ENCODE peak calls at places on chromosomes 13 and 19, in four cellular contexts. L is progenitor cell of endocrine pancreas, R is NCI-H2171 treated with DMSO at 0.1 percent for 48 hours, O is T-helper 2 cell. J is an unnamed sample.

GRCh38 chr13:76667551-76667950 is 218.7 kb downstream of the KCTD12 start:
- DNase-seq in L (no peak), R (no peak), O (peak; percentile 5), J (no peak)

GRCh38 chr13:20461481-20461859 is 64.2 kb downstream of the CRYL1 start:
- DNase-seq in L (no peak), R (no peak), O (no peak), J (peak; percentile 52)

GRCh38 chr13:51158365-51158764 is 47.3 kb upstream of the C13orf42 start:
- DNase-seq in L (no peak), R (no peak), O (peak; percentile 27), J (no peak)

GRCh38 chr13:108561152-108561551 is 68.3 kb upstream of the MYO16 start:
- DNase-seq in L (no peak), R (no peak), O (no peak), J (no peak)

GRCh38 chr13:44232729-44233128 is 140.9 kb upstream of the SERP2 start:
- DNase-seq in L (no peak), R (no peak), O (no peak), J (no peak)

GRCh38 chr19:42555317-42555716 is 27.0 kb upstream of the CEACAM1 start:
- DNase-seq in L (no peak), R (no peak), O (no peak), J (no peak)

GRCh38 chr13:26502826-26503225 is 54.7 kb upstream of the WASF3 start:
- DNase-seq in L (no peak), R (no peak), O (peak; percentile 65), J (peak; percentile 80)

GRCh38 chr13:32581177-32581786 is 5.0 kb upstream of the PDS5B start:
- DNase-seq in L (no peak), R (peak; percentile 12), O (peak; percentile 46), J (peak; percentile 63)

GRCh38 chr13:48655291-48655690 is 1.6 kb downstream of the CYSLTR2 start:
- DNase-seq in L (no peak), R (no peak), O (peak; percentile 46), J (no peak)

GRCh38 chr19:4497770-4498389 is 20.4 kb downstream of the PLIN4 start:
- DNase-seq in L (no peak), R (no peak), O (no peak), J (no peak)

GRCh38 chr19:49327878-49328544 is 3.0 kb upstream of the SLC6A16 start:
- DNase-seq in L (no peak), R (no peak), O (peak; percentile 62), J (peak; percentile 16)

GRCh38 chr19:10655457-10656312 is 1.5 kb downstream of the ILF3 start:
- DNase-seq in L (no peak), R (peak; percentile 55), O (no peak), J (peak; percentile 28)

GRCh38 chr13:105070452-105070851 is 1465.0 kb downstream of the EFNB2 start:
- DNase-seq in L (no peak), R (peak; percentile 36), O (no peak), J (no peak)